ENCODE peak calls at places on chromosome 19, in five cellular contexts. V is heart left ventricle, I is AG04450, N is DND-41, O is Calu3. B is an unnamed sample.
A peak's percentile ranks its signal among the peaks of the same experiment; 100 is the strongest.

GRCh38 chr19:46972301-46972700 is 47.3 kb upstream of the NPAS1 start:
- DNase-seq in V (no peak), O (no peak), I (no peak), N (no peak), B (no peak)

GRCh38 chr19:40388486-40388885 is 1.5 kb downstream of the HIPK4 start:
- DNase-seq in O (no peak), N (no peak), I (no peak), V (no peak), B (no peak)

GRCh38 chr19:13847900-13848677 is 28.8 kb upstream of the NANOS3 start:
- DNase-seq in V (no peak), I (no peak), N (no peak), O (no peak), B (no peak)

GRCh38 chr19:30664358-30665058 is 292.3 kb downstream of the ZNF536 start:
- DNase-seq in N (no peak), I (no peak), V (peak; percentile 36), O (no peak), B (no peak)

GRCh38 chr19:51702754-51703654 is 9.9 kb downstream of the SPACA6 start:
- DNase-seq in V (no peak), O (no peak), N (no peak), I (no peak), B (no peak)

GRCh38 chr19:12703056-12703455 is 6.6 kb upstream of the FBXW9 start:
- DNase-seq in I (no peak), O (no peak), N (peak; percentile 82), V (no peak), B (peak; percentile 69)

GRCh38 chr19:3381701-3382372 is 15.5 kb downstream of the NFIC start:
- DNase-seq in I (no peak), O (no peak), V (no peak), N (no peak), B (no peak)

GRCh38 chr19:36331353-36332228 is 47.4 kb downstream of the ZFP14 start:
- DNase-seq in V (peak; percentile 89), O (peak; percentile 88), N (no peak), I (peak; percentile 84), B (peak; percentile 86)

GRCh38 chr19:18091217-18091608 is 4.5 kb upstream of the IL12RB1 start:
- DNase-seq in I (no peak), N (peak; percentile 55), O (no peak), V (peak; percentile 68), B (peak; percentile 96)

GRCh38 chr19:10115392-10116084 is 4.0 kb downstream of the P2RY11 start:
- DNase-seq in V (no peak), N (no peak), O (no peak), I (no peak), B (no peak)

GRCh38 chr19:55624109-55625003 is at the start of gene ZNF784:
- DNase-seq in N (peak; percentile 92), V (peak; percentile 94), I (peak; percentile 81), O (peak; percentile 97), B (peak; percentile 93)

GRCh38 chr19:38319421-38320258 is at the start of gene KCNK6:
- DNase-seq in V (peak; percentile 66), O (peak; percentile 34), I (no peak), N (peak; percentile 41), B (peak; percentile 64)

GRCh38 chr19:40089462-40089861 is 1.3 kb downstream of the ZNF780A start:
- DNase-seq in O (peak; percentile 10), I (no peak), V (peak; percentile 25), N (peak; percentile 25), B (no peak)

GRCh38 chr19:9667898-9668297 is 7.0 kb downstream of the ZNF562 start:
- DNase-seq in I (no peak), N (no peak), O (no peak), V (no peak), B (no peak)

GRCh38 chr19:13095393-13095784 is 7.3 kb downstream of the LYL1 start:
- DNase-seq in N (no peak), I (no peak), V (peak; percentile 35), O (no peak), B (peak; percentile 23)

GRCh38 chr19:5393088-5393487 is 52.5 kb upstream of the PTPRS start:
- DNase-seq in O (no peak), I (no peak), N (no peak), V (no peak), B (no peak)

DNA sequence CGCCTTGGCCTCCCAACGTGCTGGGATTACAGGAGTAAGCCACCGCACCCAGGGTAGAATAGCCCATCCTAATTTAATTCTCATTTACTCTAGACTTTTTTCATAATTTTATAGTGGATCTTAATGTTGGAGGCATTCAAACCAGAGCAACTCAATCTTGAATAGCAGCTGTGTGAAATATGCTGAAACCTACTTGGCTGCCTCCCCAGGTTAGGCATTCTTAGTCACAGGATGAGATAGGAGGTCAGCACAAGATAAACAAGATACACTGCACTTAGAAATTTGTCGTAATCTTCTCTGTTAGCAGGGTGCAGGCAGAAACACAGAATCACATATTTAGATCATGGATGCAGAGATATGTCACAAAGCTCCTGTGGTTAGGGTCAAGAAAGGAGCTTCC is 2.7 kb upstream of the ZNF43 start:
- DNase-seq in I (no peak), N (no peak), V (no peak), O (no peak), B (no peak)
- TF ChIP-seq CTCF in I (no peak), N (no peak), V (no peak), O (no peak), B (no peak)

GRCh38 chr19:44767295-44768180 is 10.2 kb upstream of the CBLC start:
- DNase-seq in I (no peak), N (no peak), O (no peak), V (no peak), B (peak; percentile 49)
- TF ChIP-seq CTCF in I (no peak), N (no peak), O (no peak), V (no peak), B (no peak)

GRCh38 chr19:49324801-49325491 is at the start of gene SLC6A16:
- DNase-seq in V (no peak), I (no peak), N (no peak), O (no peak), B (no peak)

GRCh38 chr19:49331616-49332055 is 3.6 kb upstream of the CD37 start:
- DNase-seq in O (peak; percentile 52), N (peak; percentile 54), I (no peak), V (peak; percentile 21), B (peak; percentile 80)

GRCh38 chr19:49328741-49329140 is 3.8 kb upstream of the SLC6A16 start:
- DNase-seq in V (no peak), I (no peak), O (no peak), N (no peak), B (no peak)

GRCh38 chr19:49326165-49326704 is 1.2 kb upstream of the SLC6A16 start:
- DNase-seq in I (no peak), V (no peak), O (no peak), N (no peak), B (no peak)

DNA sequence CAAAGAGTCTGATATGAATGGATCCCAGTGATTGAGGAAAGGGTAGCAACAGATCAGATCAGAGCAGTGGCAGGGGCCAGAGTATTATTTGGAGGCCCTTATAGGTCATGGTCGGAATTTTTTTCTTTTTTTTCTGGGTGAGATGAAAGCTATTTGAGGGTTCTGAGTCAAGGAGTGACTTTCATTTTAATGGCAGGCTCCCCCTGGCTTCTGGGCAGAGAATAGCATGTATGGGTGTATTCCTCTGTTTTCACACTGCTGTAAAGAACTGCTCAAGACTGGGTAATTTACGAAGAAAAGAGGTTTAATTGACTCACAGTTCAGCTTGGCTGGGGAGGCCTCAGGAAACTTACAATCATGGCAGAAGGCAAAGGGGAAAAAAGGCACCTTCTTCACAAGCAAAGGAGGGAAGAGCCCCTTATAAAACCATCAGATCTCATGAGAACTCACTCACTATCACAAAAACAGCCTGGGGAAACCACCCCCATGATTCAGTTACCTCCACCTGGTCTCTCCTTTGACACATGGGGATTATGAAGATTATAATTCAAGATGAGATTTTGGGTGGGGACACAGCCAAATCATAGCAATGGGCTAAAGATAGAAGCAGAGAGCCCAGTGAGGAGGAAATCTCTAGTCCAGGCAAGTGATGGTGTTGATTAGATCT is 3.0 kb upstream of the SLC6A16 start:
- DNase-seq in N (peak; percentile 38), V (no peak), I (no peak), O (peak; percentile 57), B (peak; percentile 62)
- TF ChIP-seq CTCF in N (peak; percentile 72), V (peak; percentile 66), I (peak; percentile 68), O (peak; percentile 74), B (peak; percentile 79)

GRCh38 chr19:15453091-15453498 is 3.3 kb upstream of the WIZ start:
- DNase-seq in N (no peak), I (no peak), O (no peak), V (no peak), B (no peak)
- TF ChIP-seq CTCF in N (no peak), I (peak; percentile 30), O (no peak), V (peak; percentile 42), B (no peak)

B was measured in activated CD8-positive, alpha-beta T cell treated with anti-CD3 and anti-CD28 coated beads for 36 hours.